ENCODE peak calls at places on chromosome 12, in five cellular contexts. R is CD8-positive, alpha-beta T cell; H is T follicular helper cell; I is HTR-8/SVneo; Y is ELF-1. T is an unnamed sample.

GRCh38 chr12:52561880-52562449 is 9.0 kb upstream of the KRT71 start:
- DNase-seq in H (no peak), R (no peak), Y (no peak), I (no peak), T (peak; percentile 47)

GRCh38 chr12:13135336-13136178 is 32.1 kb upstream of the GSG1 start:
- DNase-seq in H (no peak), Y (peak; percentile 87), I (peak; percentile 60), R (no peak), T (peak; percentile 80)

GRCh38 chr12:47237751-47238211 is 158.0 kb upstream of the AMIGO2 start:
- DNase-seq in R (no peak), I (no peak), H (no peak), Y (no peak), T (no peak)

GRCh38 chr12:51218607-51219161 is 822 bp upstream of the POU6F1 start:
- DNase-seq in R (no peak), H (no peak), I (no peak), Y (peak; percentile 57), T (peak; percentile 59)

GRCh38 chr12:49776413-49776812 is 35.1 kb downstream of the TMBIM6 start:
- DNase-seq in H (peak; percentile 12), Y (peak; percentile 78), R (peak; percentile 44), I (peak; percentile 72), T (peak; percentile 87)

GRCh38 chr12:131390408-131391100 is 320.3 kb upstream of the SFSWAP start:
- DNase-seq in H (no peak), R (no peak), Y (peak; percentile 81), I (peak; percentile 30), T (peak; percentile 69)

GRCh38 chr12:110431957-110432587 is 18.1 kb downstream of the ARPC3 start:
- DNase-seq in Y (no peak), R (no peak), I (no peak), H (no peak), T (no peak)

GRCh38 chr12:123614531-123614930 is 12.6 kb downstream of the DDX55 start:
- DNase-seq in Y (no peak), R (no peak), I (no peak), H (no peak), T (no peak)

GRCh38 chr12:46825526-46826414 is at the start of gene SLC38A4:
- DNase-seq in R (no peak), I (peak; percentile 33), Y (peak; percentile 53), H (no peak), T (peak; percentile 61)

GRCh38 chr12:12977231-12977630 is 22.8 kb downstream of the HEBP1 start:
- DNase-seq in Y (no peak), I (no peak), H (no peak), R (no peak), T (no peak)

GRCh38 chr12:128682542-128683315 is 141.0 kb downstream of the SLC15A4 start:
- DNase-seq in I (no peak), H (no peak), Y (no peak), R (no peak), T (no peak)

GRCh38 chr12:75852143-75852542 is 179.4 kb downstream of the PHLDA1 start:
- DNase-seq in R (no peak), I (no peak), Y (no peak), H (no peak), T (no peak)

GRCh38 chr12:43921666-43922337 is 85.9 kb downstream of the TMEM117 start:
- DNase-seq in I (no peak), R (no peak), Y (no peak), H (no peak), T (peak; percentile 70)

GRCh38 chr12:132948146-132949066 is 7.7 kb downstream of the ZNF605 start:
- DNase-seq in I (no peak), R (no peak), H (no peak), Y (no peak), T (peak; percentile 30)

GRCh38 chr12:237026-237815 is 23.3 kb upstream of the SLC6A12 start:
- DNase-seq in Y (no peak), H (no peak), I (no peak), R (no peak), T (no peak)

GRCh38 chr12:56256326-56256960 is 1.7 kb downstream of the ANKRD52 start:
- DNase-seq in Y (no peak), I (peak; percentile 25), R (no peak), H (no peak), T (peak; percentile 55)

GRCh38 chr12:26817183-26817591 is 15.8 kb downstream of the ITPR2 start:
- DNase-seq in Y (no peak), I (no peak), H (no peak), R (no peak), T (no peak)

T was measured in mesendoderm.